ENCODE peak calls at places on chromosome X, in eight cellular contexts. Q, G, B, C, J, Y, W and K are unnamed samples.

GRCh38 chrX:76253432-76253831 is 80.6 kb downstream of the PBDC1 start:
- DNase-seq in Q (peak), G (no peak), B (peak), C (peak), J (no peak), Y (peak), W (no peak), K (no peak)

GRCh38 chrX:150752124-150752523 is 58.9 kb downstream of the MTMR1 start:
- DNase-seq in Q (no peak), G (no peak), B (no peak), C (no peak), J (no peak), Y (no peak), W (no peak), K (no peak)

GRCh38 chrX:139881130-139881529 is 51.7 kb downstream of the ATP11C start:
- DNase-seq in Q (no peak), G (no peak), B (peak), C (no peak), J (no peak), Y (no peak), W (no peak), K (no peak)

GRCh38 chrX:45479196-45479834 is 278.6 kb upstream of the DIPK2B start:
- DNase-seq in Q (no peak), G (no peak), B (peak), C (no peak), J (no peak), Y (no peak), W (no peak), K (no peak)

GRCh38 chrX:70433848-70434351 is 10.7 kb upstream of the DLG3 start:
- DNase-seq in Q (peak), G (peak), B (peak), C (peak), J (no peak), Y (peak), W (peak), K (no peak)

GRCh38 chrX:153673398-153674218 is at the start of gene PNCK:
- DNase-seq in Q (no peak), G (no peak), B (no peak), C (no peak), J (no peak), Y (no peak), W (no peak), K (no peak)

GRCh38 chrX:134173541-134174272 is 63.3 kb upstream of the CCDC160 start:
- DNase-seq in Q (no peak), G (no peak), B (no peak), C (no peak), J (no peak), Y (no peak), W (no peak), K (no peak)

GRCh38 chrX:1593286-1594271 is 2.2 kb downstream of the AKAP17A start:
- DNase-seq in Q (no peak), G (no peak), B (no peak), C (no peak), J (no peak), Y (no peak), W (peak), K (peak)

GRCh38 chrX:2500681-2501151 is at the start of the genes DHRSX and ZBED1:
- DNase-seq in Q (peak), G (peak), B (peak), C (no peak), J (no peak), Y (peak), W (peak), K (no peak)

GRCh38 chrX:105323951-105324350 is 103.5 kb upstream of the TEX13A start:
- DNase-seq in Q (no peak), G (no peak), B (no peak), C (no peak), J (no peak), Y (no peak), W (no peak), K (no peak)

GRCh38 chrX:152647978-152648377 is 10.3 kb downstream of the GABRQ start:
- DNase-seq in Q (no peak), G (no peak), B (no peak), C (no peak), J (no peak), Y (no peak), W (no peak), K (no peak)

GRCh38 chrX:41095962-41096955 is 11.0 kb downstream of the USP9X start:
- DNase-seq in Q (no peak), G (no peak), B (no peak), C (no peak), J (no peak), Y (no peak), W (no peak), K (no peak)

DNA sequence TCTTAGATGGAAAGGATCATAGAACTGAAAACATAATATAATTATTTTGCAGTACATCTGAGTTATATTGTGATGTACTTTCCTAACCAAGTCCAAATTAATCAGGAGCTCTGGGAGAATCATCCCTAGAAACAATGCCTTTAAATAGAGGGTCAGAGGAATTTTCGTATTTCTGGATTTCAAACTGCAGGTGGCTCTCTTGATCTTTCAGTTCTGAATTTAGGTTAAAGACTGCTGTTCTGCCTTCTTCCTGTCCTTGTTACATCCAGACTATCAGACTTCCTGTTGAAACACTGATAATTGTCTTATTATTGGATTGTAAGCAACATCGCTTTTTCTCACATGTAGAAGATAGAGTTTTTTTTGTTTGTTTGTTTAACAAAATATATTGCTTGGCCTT is 142.7 kb downstream of the RPA4 start:
- DNase-seq in Q (no peak), G (no peak), B (peak), C (no peak), J (no peak), Y (no peak), W (no peak), K (no peak)
- TF ChIP-seq CTCF in Q (no peak), G (no peak), B (no peak), C (no peak), J (no peak), Y (no peak), W (no peak), K (peak)

DNA sequence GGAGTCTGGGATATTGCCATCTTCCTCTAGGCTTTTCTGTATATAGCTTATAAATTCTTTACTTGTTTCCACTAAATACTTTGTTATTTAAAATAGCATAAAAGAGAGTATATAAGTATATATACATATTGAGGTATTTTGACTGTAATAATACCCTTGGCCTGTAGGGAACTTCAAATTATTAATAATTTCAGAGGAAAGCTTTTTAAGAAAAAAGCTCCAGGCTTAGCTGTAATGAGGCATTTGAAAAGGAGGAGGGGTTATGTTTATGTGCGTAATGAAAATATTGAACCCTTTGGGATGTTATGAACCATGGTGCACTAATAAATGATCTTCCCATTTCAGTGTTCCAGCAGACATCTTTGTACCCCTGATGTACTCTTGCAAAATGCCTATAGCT is 578.1 kb downstream of the RPA4 start:
- DNase-seq in Q (no peak), G (no peak), B (no peak), C (no peak), J (no peak), Y (no peak), W (no peak), K (no peak)
- TF ChIP-seq CTCF in Q (no peak), G (no peak), B (no peak), C (no peak), J (no peak), Y (no peak), W (no peak), K (no peak)

DNA sequence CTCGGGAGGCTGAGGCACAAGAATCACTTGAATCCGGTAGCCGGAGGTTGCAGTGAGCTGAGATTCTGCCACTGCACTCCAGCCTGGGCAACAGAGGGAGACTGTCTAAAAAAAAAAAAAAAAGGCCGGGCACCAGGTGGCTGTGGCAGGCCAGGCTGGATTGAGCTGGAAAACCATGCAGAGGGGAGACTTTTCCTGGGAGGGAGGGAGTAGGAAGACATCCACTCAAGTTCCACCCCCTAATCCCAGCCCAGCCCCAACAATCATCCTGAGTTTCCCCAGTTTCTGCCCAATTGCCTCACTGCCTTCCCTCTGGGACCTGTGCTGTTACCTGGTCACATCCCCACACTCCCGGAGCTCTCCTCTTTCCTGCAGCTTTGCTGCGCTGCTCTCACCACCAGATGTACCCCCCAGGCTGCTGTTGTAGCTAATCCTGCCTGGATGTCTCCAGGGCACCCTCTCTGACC is 9.0 kb upstream of the TSPYL2 start:
- DNase-seq in Q (no peak), G (no peak), B (no peak), C (no peak), J (no peak), Y (no peak), W (no peak), K (no peak)
- TF ChIP-seq CTCF in Q (no peak), G (no peak), B (no peak), C (no peak), J (no peak), Y (no peak), W (no peak), K (no peak)

DNA sequence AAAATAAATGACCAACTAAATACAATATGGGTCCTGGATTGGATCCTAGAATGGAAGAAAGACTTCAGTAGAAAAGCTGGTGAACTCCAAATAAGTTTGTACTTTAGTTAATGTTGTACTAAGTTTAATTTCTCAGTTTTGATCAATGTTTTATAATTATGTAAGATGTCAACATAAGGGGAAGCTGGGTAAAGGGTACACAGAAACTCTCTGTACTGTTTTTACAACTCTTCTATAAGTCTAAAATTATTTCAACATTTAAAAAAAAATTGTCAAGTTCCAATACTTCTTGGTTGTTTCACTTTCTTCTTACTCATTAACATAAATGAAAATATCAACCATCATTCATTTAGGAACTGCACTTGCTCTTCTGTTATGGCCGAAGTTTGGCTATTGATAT is 88.9 kb downstream of the NHSL2 start:
- DNase-seq in Q (no peak), G (no peak), B (no peak), C (no peak), J (no peak), Y (no peak), W (no peak), K (no peak)
- TF ChIP-seq CTCF in Q (no peak), G (no peak), B (no peak), C (no peak), J (no peak), Y (no peak), W (no peak), K (no peak)

GRCh38 chrX:10133980-10134676 is 22.6 kb upstream of the CLCN4 start:
- DNase-seq in Q (no peak), G (no peak), B (no peak), C (no peak), J (no peak), Y (no peak), W (no peak), K (no peak)
- TF ChIP-seq CTCF in Q (no peak), G (no peak), B (no peak), C (no peak), J (no peak), Y (no peak), W (no peak), K (no peak)

GRCh38 chrX:21382715-21383114 is 8.5 kb downstream of the CNKSR2 start:
- DNase-seq in Q (no peak), G (no peak), B (no peak), C (no peak), J (no peak), Y (no peak), W (no peak), K (no peak)
- TF ChIP-seq CTCF in Q (no peak), G (peak), B (peak), C (peak), J (no peak), Y (no peak), W (no peak), K (peak)

DNA sequence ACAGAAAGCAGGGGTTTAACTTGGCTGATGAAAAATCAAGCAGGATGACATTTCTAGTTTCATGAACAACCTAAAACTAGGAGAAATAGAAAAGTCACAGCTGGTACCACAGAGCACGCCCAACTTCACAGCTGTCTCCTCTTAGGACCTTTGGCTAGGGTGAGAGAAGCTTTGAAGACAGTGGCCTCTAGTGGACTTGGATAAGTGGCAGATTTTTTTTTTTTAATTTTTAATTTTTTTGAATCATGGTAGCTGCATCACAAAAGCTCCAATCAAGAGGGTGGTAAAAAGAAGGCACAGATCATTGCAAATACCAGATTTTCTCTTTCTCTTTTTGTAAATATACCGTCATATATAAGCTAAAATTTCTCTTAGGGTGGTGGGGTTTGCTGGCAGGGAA is 20.2 kb upstream of the MAP3K15 start:
- DNase-seq in Q (no peak), G (no peak), B (peak), C (no peak), J (no peak), Y (no peak), W (no peak), K (peak)
- TF ChIP-seq CTCF in Q (no peak), G (no peak), B (peak), C (no peak), J (no peak), Y (no peak), W (no peak), K (peak)